ENCODE peak calls at places on chromosomes 2 and 18, in eight cellular contexts. N is fibroblast of mammary gland, Z is foreskin fibroblast, R is NCI-H1092, Y is mucosa of descending colon, S is Kasumi-1, I is neuronal stem cell, H is left ventricle myocardium inferior. E is an unnamed sample.

GRCh38 chr2:168740788-168741187 is 61.6 kb upstream of the NOSTRIN start:
- DNase-seq in N (no peak), Z (no peak), R (no peak), Y (no peak), S (no peak), I (no peak), H (no peak), E (no peak)

GRCh38 chr2:66729391-66729790 is 294.5 kb downstream of the MEIS1 start:
- DNase-seq in N (peak), Z (peak), R (no peak), Y (no peak), S (peak), I (no peak), H (no peak), E (no peak)

GRCh38 chr2:10909996-10910341 is 1.8 kb upstream of the KCNF1 start:
- DNase-seq in N (no peak), Z (no peak), R (no peak), Y (no peak), S (no peak), I (no peak), H (no peak), E (no peak)

GRCh38 chr18:77059294-77059916 is 73.2 kb downstream of the MBP start:
- DNase-seq in N (peak), Z (peak), R (peak), Y (no peak), S (peak), I (no peak), H (no peak), E (no peak)

GRCh38 chr2:185625604-185626003 is 113.0 kb upstream of the FSIP2 start:
- DNase-seq in N (no peak), Z (no peak), R (no peak), Y (no peak), S (no peak), I (no peak), H (no peak), E (no peak)

GRCh38 chr2:72605836-72606442 is 219.9 kb downstream of the EXOC6B start:
- DNase-seq in N (peak), Z (peak), R (no peak), Y (no peak), S (peak), I (no peak), H (no peak), E (no peak)

GRCh38 chr2:96770451-96770850 is 9.7 kb downstream of the CNNM4 start:
- DNase-seq in N (no peak), Z (no peak), R (no peak), Y (no peak), S (no peak), I (no peak), H (no peak), E (no peak)

GRCh38 chr2:79432731-79433146 is 80.1 kb upstream of the CTNNA2 start:
- DNase-seq in N (no peak), Z (no peak), R (no peak), Y (no peak), S (no peak), I (peak), H (no peak), E (no peak)

GRCh38 chr18:26488417-26489009 is 59.8 kb downstream of the KCTD1 start:
- DNase-seq in N (no peak), Z (peak), R (no peak), Y (no peak), S (no peak), I (no peak), H (no peak), E (no peak)

GRCh38 chr2:173866858-173867620 is 98.1 kb downstream of the SP3 start:
- DNase-seq in N (peak), Z (peak), R (no peak), Y (no peak), S (no peak), I (no peak), H (no peak), E (no peak)

GRCh38 chr2:102803041-102803896 is 41.4 kb downstream of the TMEM182 start:
- DNase-seq in N (no peak), Z (no peak), R (no peak), Y (no peak), S (peak), I (no peak), H (no peak), E (no peak)

GRCh38 chr18:9221040-9221439 is 84.5 kb downstream of the ANKRD12 start:
- DNase-seq in N (no peak), Z (no peak), R (no peak), Y (no peak), S (no peak), I (no peak), H (no peak), E (no peak)

GRCh38 chr2:28413896-28414290 is 21.2 kb downstream of the FOSL2 start:
- DNase-seq in N (no peak), Z (no peak), R (no peak), Y (no peak), S (no peak), I (no peak), H (no peak), E (no peak)

GRCh38 chr2:201654611-201655384 is 11.5 kb upstream of the TMEM237 start:
- DNase-seq in N (peak), Z (peak), R (no peak), Y (no peak), S (peak), I (no peak), H (no peak), E (no peak)

GRCh38 chr2:191885103-191885502 is 38.2 kb upstream of the CAVIN2 start:
- DNase-seq in N (no peak), Z (no peak), R (no peak), Y (no peak), S (no peak), I (no peak), H (no peak), E (no peak)

GRCh38 chr2:180481998-180482397 is 474.9 kb upstream of the CWC22 start:
- DNase-seq in N (no peak), Z (no peak), R (no peak), Y (no peak), S (no peak), I (no peak), H (no peak), E (no peak)

GRCh38 chr2:17083902-17084301 is 418.3 kb upstream of the CYRIA start:
- DNase-seq in N (no peak), Z (peak), R (no peak), Y (no peak), S (no peak), I (no peak), H (no peak), E (no peak)

GRCh38 chr2:120735750-120736170 is at the start of gene GLI2:
- DNase-seq in N (peak), Z (peak), R (no peak), Y (peak), S (peak), I (peak), H (peak), E (peak)

E was measured in GOT3.